ENCODE peak calls at places on chromosomes 11 and 22, in four cellular contexts. One of them, this sample, is unnamed. For H3K9me1, the result is how much of the 10 kb centered on the place peaks cover.

GRCh38 chr11:117828641-117829368 is 4.3 kb upstream of the FXYD2 start:
- DNase-seq in IMR-90: peak
- DNase-seq in endothelial cell of umbilical vein: peak
- DNase-seq in K562: peak
- DNase-seq in this sample: peak

GRCh38 chr22:30121988-30122387 is 41.7 kb downstream of the HORMAD2 start:
- DNase-seq in endothelial cell of umbilical vein: no peak
- DNase-seq in IMR-90: no peak
- DNase-seq in K562: no peak
- DNase-seq in this sample: no peak

GRCh38 chr11:28826807-28827206 is 718.6 kb downstream of the METTL15 start:
- DNase-seq in IMR-90: no peak
- DNase-seq in K562: no peak
- DNase-seq in endothelial cell of umbilical vein: no peak
- DNase-seq in this sample: no peak

GRCh38 chr11:11157201-11157600 is 195.8 kb downstream of the CSNK2A3 start:
- DNase-seq in K562: peak
- DNase-seq in IMR-90: peak
- DNase-seq in endothelial cell of umbilical vein: peak
- DNase-seq in this sample: no peak

GRCh38 chr11:95547974-95548373 is 241.6 kb downstream of the FAM76B start:
- DNase-seq in endothelial cell of umbilical vein: no peak
- DNase-seq in IMR-90: no peak
- DNase-seq in K562: no peak
- DNase-seq in this sample: no peak

GRCh38 chr11:34524696-34525095 is 11.1 kb upstream of the ELF5 start:
- DNase-seq in endothelial cell of umbilical vein: no peak
- DNase-seq in K562: no peak
- DNase-seq in IMR-90: no peak
- DNase-seq in this sample: no peak

GRCh38 chr11:5666396-5666780 is 18.5 kb downstream of the TRIM5 start:
- DNase-seq in IMR-90: peak
- DNase-seq in endothelial cell of umbilical vein: no peak
- DNase-seq in K562: no peak
- DNase-seq in this sample: no peak

GRCh38 chr11:59708537-59708936 is 5.1 kb downstream of the OR10V1 start:
- DNase-seq in endothelial cell of umbilical vein: no peak
- DNase-seq in K562: no peak
- DNase-seq in IMR-90: peak
- DNase-seq in this sample: peak

GRCh38 chr11:444397-445144 is 2.8 kb upstream of the ANO9 start:
- DNase-seq in endothelial cell of umbilical vein: no peak
- DNase-seq in K562: peak
- DNase-seq in IMR-90: peak
- DNase-seq in this sample: no peak

GRCh38 chr22:46574438-46574992 is 37.1 kb upstream of the CELSR1 start:
- DNase-seq in endothelial cell of umbilical vein: no peak
- DNase-seq in K562: no peak
- DNase-seq in IMR-90: no peak
- DNase-seq in this sample: no peak
- H3K27ac ChIP-seq in endothelial cell of umbilical vein: no peak
- H3K27ac ChIP-seq in K562: no peak
- H3K27ac ChIP-seq in IMR-90: no peak
- H3K27ac ChIP-seq in this sample: no peak

DNA sequence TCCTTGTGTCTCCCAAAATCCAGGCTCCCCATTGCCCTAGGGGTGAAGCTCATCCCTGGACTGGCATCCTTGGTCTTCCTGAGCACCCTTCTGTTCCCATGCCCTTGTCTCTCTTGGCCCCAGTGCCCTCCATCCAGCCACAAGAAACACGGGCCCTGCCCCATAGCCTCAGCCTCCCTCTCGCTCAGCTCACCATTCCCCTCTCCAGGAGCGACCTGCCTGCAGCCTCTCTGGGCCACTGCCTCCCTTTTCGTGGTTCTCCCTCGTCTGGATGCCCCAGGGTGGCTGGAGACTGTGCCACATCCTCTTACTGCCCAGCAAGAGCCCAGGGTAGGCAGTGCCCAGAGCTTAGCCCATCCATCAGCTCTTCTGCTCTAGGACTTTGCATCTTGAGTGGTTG is 532.1 kb downstream of the TBC1D22A start:
- DNase-seq in IMR-90: no peak
- DNase-seq in K562: no peak
- DNase-seq in endothelial cell of umbilical vein: no peak
- DNase-seq in this sample: no peak
- H3K9me1 ChIP-seq in IMR-90: under half
- H3K9me1 ChIP-seq in K562: under half
- H3K9me1 ChIP-seq in endothelial cell of umbilical vein: under half
- H3K9me1 ChIP-seq in this sample: under half

GRCh38 chr11:69302447-69302846 is 8.5 kb downstream of the MYEOV start:
- DNase-seq in K562: no peak
- DNase-seq in IMR-90: no peak
- DNase-seq in endothelial cell of umbilical vein: no peak
- DNase-seq in this sample: no peak

GRCh38 chr11:69301033-69301490 is 7.1 kb downstream of the MYEOV start:
- DNase-seq in endothelial cell of umbilical vein: no peak
- DNase-seq in K562: no peak
- DNase-seq in IMR-90: no peak
- DNase-seq in this sample: no peak

GRCh38 chr11:69300124-69301032 is 6.4 kb downstream of the MYEOV start:
- DNase-seq in IMR-90: peak
- DNase-seq in K562: peak
- DNase-seq in endothelial cell of umbilical vein: no peak
- DNase-seq in this sample: no peak

GRCh38 chr11:69303427-69303826 is 9.5 kb downstream of the MYEOV start:
- DNase-seq in K562: no peak
- DNase-seq in IMR-90: no peak
- DNase-seq in endothelial cell of umbilical vein: no peak
- DNase-seq in this sample: no peak

DNA sequence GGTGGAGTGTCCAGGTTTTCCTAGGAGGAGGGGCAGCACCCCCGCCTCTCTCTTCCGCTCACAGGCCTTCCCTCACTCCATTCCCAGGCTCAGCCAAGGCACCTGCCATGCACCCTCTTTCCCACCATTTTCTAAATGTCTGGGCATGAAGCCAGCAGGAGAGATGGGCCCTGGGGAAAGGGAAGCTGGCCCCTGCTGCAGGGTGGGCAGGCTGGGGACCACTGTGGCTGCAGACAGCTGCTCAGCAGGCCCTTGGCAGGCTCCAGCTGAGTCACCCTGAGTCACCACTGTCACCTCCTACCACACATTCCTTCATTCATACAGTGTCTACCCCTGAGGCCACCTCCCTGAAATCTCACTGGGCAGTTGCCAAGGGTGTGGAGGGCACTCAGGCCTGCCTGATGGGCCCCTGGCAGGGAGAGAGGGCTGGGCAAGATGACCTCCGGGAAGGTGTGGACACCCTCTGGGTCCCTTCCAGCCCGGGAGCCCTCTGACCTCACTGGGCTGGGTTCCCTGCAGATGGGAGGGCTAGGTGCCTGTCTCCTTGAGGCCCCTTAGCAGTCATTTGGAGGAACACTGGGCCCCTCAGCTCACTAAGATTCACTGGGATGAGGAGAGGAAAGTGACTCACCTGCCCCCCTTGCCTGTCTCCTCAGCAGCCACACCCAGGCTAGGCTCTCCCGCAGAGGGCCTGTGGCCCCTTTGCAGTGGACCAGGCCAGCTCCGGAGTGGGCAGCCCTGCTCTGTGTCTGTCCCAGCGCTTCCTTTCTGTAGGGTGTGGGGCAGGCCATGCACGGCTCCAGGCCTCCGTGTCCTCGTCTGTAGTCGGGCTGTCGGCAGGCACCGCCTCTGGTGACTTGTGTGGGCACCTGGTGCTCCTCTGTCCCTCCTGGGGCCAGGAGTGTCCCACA is 7.8 kb downstream of the MYEOV start:
- DNase-seq in IMR-90: peak
- DNase-seq in endothelial cell of umbilical vein: peak
- DNase-seq in K562: peak
- DNase-seq in this sample: peak
- H3K27ac ChIP-seq in IMR-90: peak
- H3K27ac ChIP-seq in endothelial cell of umbilical vein: peak
- H3K27ac ChIP-seq in K562: peak
- H3K27ac ChIP-seq in this sample: peak

GRCh38 chr11:102253018-102253775 is 64.1 kb upstream of the BIRC3 start:
- DNase-seq in endothelial cell of umbilical vein: no peak
- DNase-seq in IMR-90: no peak
- DNase-seq in K562: no peak
- DNase-seq in this sample: no peak
- H3K9me1 ChIP-seq in endothelial cell of umbilical vein: under half
- H3K9me1 ChIP-seq in IMR-90: under half
- H3K9me1 ChIP-seq in K562: under half
- H3K9me1 ChIP-seq in this sample: under half

GRCh38 chr11:113874920-113875413 is 405 bp downstream of the USP28 start:
- DNase-seq in K562: no peak
- DNase-seq in IMR-90: peak
- DNase-seq in endothelial cell of umbilical vein: peak
- DNase-seq in this sample: no peak
- H3K27ac ChIP-seq in K562: peak
- H3K27ac ChIP-seq in IMR-90: peak
- H3K27ac ChIP-seq in endothelial cell of umbilical vein: peak
- H3K27ac ChIP-seq in this sample: peak

GRCh38 chr22:42305967-42306366 is 35.5 kb upstream of the TCF20 start:
- DNase-seq in endothelial cell of umbilical vein: no peak
- DNase-seq in K562: no peak
- DNase-seq in IMR-90: no peak
- DNase-seq in this sample: no peak

GRCh38 chr22:42301072-42301741 is 30.8 kb upstream of the TCF20 start:
- DNase-seq in IMR-90: no peak
- DNase-seq in K562: no peak
- DNase-seq in endothelial cell of umbilical vein: no peak
- DNase-seq in this sample: no peak

GRCh38 chr22:42301742-42302102 is 31.3 kb upstream of the TCF20 start:
- DNase-seq in K562: no peak
- DNase-seq in endothelial cell of umbilical vein: no peak
- DNase-seq in IMR-90: no peak
- DNase-seq in this sample: no peak

GRCh38 chr22:42303304-42304020 is 33.0 kb upstream of the TCF20 start:
- DNase-seq in K562: no peak
- DNase-seq in IMR-90: no peak
- DNase-seq in endothelial cell of umbilical vein: no peak
- DNase-seq in this sample: no peak

GRCh38 chr22:42304021-42304790 is 33.8 kb upstream of the TCF20 start:
- DNase-seq in endothelial cell of umbilical vein: no peak
- DNase-seq in K562: no peak
- DNase-seq in IMR-90: no peak
- DNase-seq in this sample: no peak
- H3K9me1 ChIP-seq in endothelial cell of umbilical vein: under half
- H3K9me1 ChIP-seq in K562: under half
- H3K9me1 ChIP-seq in IMR-90: under half
- H3K9me1 ChIP-seq in this sample: under half

GRCh38 chr22:50303848-50304527 is 3.5 kb downstream of the PLXNB2 start:
- DNase-seq in endothelial cell of umbilical vein: no peak
- DNase-seq in K562: peak
- DNase-seq in IMR-90: no peak
- DNase-seq in this sample: no peak

GRCh38 chr22:50305393-50305657 is 2.1 kb downstream of the PLXNB2 start:
- DNase-seq in IMR-90: no peak
- DNase-seq in endothelial cell of umbilical vein: no peak
- DNase-seq in K562: no peak
- DNase-seq in this sample: no peak

GRCh38 chr22:50303515-50303847 is 4.0 kb downstream of the PLXNB2 start:
- DNase-seq in endothelial cell of umbilical vein: no peak
- DNase-seq in K562: no peak
- DNase-seq in IMR-90: no peak
- DNase-seq in this sample: no peak

GRCh38 chr22:50305658-50306566 is 1.5 kb downstream of the PLXNB2 start:
- DNase-seq in K562: peak
- DNase-seq in IMR-90: peak
- DNase-seq in endothelial cell of umbilical vein: peak
- DNase-seq in this sample: peak

DNA sequence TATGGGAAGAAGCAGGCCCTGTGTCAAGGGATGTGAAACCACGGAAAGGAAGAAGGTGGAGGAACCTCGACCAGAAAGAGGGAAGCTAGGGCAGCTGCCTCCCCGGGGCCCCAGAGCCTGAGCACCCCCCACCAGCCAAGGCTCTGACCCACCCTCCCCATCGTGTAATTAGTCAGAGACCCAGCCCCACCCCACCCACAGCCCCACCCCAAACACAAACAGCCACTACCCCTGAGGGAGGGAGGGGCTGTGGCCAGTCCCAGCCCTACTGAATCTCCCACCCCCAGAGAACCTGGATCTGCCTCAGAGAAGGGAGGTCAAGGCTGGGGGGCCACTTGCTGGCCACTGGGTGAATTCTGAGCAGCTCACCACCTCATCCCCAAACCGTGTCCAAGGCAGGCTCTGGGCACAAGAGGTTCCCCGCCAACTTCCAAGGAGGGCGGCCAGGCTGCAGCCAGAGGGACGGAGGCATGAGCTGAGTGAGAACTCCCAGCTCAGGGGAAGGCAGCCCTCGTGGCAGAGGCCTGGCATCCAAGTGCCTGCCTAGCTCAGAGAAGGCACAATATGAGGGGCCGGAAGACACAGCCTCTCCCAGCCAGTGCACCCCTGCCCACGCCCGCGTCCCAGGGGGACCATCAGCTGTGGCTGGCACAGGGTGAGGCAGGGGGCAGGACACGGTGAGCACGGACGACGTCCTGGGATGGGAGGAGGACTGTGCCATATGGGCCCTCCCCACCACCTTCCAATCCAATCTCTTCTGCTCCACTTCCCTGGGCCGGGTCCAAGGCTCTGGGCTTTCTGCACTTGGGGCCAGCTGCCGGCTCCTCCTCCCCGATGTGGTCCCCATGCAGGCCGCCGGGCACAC is 2.7 kb downstream of the PLXNB2 start:
- DNase-seq in IMR-90: no peak
- DNase-seq in endothelial cell of umbilical vein: no peak
- DNase-seq in K562: peak
- DNase-seq in this sample: no peak
- H3K27ac ChIP-seq in IMR-90: peak
- H3K27ac ChIP-seq in endothelial cell of umbilical vein: peak
- H3K27ac ChIP-seq in K562: peak
- H3K27ac ChIP-seq in this sample: peak

DNA sequence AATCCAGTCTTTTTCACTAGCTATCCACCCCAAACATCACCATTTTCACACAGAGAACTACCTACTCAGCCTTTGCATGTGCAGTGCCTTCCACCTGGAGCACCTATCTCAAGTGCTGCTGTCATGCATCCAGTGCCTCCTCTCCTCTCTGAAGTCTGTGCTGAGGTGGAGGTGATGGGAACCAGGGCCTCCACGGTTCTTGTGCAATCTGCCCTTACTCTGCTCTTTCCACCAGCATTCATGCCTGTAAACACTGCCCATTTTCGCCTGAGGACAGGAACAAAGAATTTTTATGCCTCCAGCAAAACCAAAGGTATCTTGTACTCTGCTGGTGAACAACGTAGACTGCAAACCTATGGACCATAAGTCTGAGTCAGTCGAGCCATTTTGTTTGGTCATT is 27.0 kb downstream of the PITPNB start:
- DNase-seq in IMR-90: no peak
- DNase-seq in K562: no peak
- DNase-seq in endothelial cell of umbilical vein: no peak
- DNase-seq in this sample: no peak
- H3K9me1 ChIP-seq in IMR-90: under half
- H3K9me1 ChIP-seq in K562: under half
- H3K9me1 ChIP-seq in endothelial cell of umbilical vein: under half
- H3K9me1 ChIP-seq in this sample: under half

This sample was measured in keratinocyte.